ENCODE peak calls at places on chromosomes 7 and 10, in six cellular contexts. One of them, this sample, is unnamed.

GRCh38 chr10:31147220-31147608 is 115.5 kb upstream of the ZNF438 start:
- DNase-seq in cardiac fibroblast: peak
- DNase-seq in stimulated activated CD4-positive, alpha-beta T cell treated with anti-CD3 and anti-CD28 coated beads, Interleukin-4, amount 100 ng/mL, for 24 hours: no peak
- DNase-seq in posterior vena cava: no peak
- DNase-seq in fibroblast of lung: peak
- DNase-seq in iPS-NIHi11: no peak
- DNase-seq in this sample: no peak

GRCh38 chr7:116426428-116427156 is 72.9 kb upstream of the CAV2 start:
- DNase-seq in stimulated activated CD4-positive, alpha-beta T cell treated with anti-CD3 and anti-CD28 coated beads, Interleukin-4, amount 100 ng/mL, for 24 hours: no peak
- DNase-seq in iPS-NIHi11: no peak
- DNase-seq in cardiac fibroblast: peak
- DNase-seq in fibroblast of lung: peak
- DNase-seq in posterior vena cava: no peak
- DNase-seq in this sample: no peak

GRCh38 chr7:46752881-46753366 is 829.0 kb downstream of the TNS3 start:
- DNase-seq in posterior vena cava: no peak
- DNase-seq in stimulated activated CD4-positive, alpha-beta T cell treated with anti-CD3 and anti-CD28 coated beads, Interleukin-4, amount 100 ng/mL, for 24 hours: no peak
- DNase-seq in iPS-NIHi11: no peak
- DNase-seq in cardiac fibroblast: peak
- DNase-seq in fibroblast of lung: peak
- DNase-seq in this sample: no peak

GRCh38 chr10:128631801-128632241 is 505.6 kb upstream of the MKI67 start:
- DNase-seq in posterior vena cava: no peak
- DNase-seq in iPS-NIHi11: no peak
- DNase-seq in stimulated activated CD4-positive, alpha-beta T cell treated with anti-CD3 and anti-CD28 coated beads, Interleukin-4, amount 100 ng/mL, for 24 hours: no peak
- DNase-seq in fibroblast of lung: peak
- DNase-seq in cardiac fibroblast: peak
- DNase-seq in this sample: no peak

GRCh38 chr10:132322621-132323048 is 9.4 kb upstream of the LRRC27 start:
- DNase-seq in fibroblast of lung: no peak
- DNase-seq in stimulated activated CD4-positive, alpha-beta T cell treated with anti-CD3 and anti-CD28 coated beads, Interleukin-4, amount 100 ng/mL, for 24 hours: no peak
- DNase-seq in posterior vena cava: no peak
- DNase-seq in iPS-NIHi11: no peak
- DNase-seq in cardiac fibroblast: peak
- DNase-seq in this sample: no peak

GRCh38 chr7:37882086-37882485 is 33.7 kb downstream of the NME8 start:
- DNase-seq in stimulated activated CD4-positive, alpha-beta T cell treated with anti-CD3 and anti-CD28 coated beads, Interleukin-4, amount 100 ng/mL, for 24 hours: no peak
- DNase-seq in fibroblast of lung: no peak
- DNase-seq in posterior vena cava: no peak
- DNase-seq in iPS-NIHi11: no peak
- DNase-seq in cardiac fibroblast: no peak
- DNase-seq in this sample: no peak

GRCh38 chr7:46450425-46450824 is 529.4 kb upstream of the IGFBP3 start:
- DNase-seq in fibroblast of lung: no peak
- DNase-seq in cardiac fibroblast: no peak
- DNase-seq in iPS-NIHi11: no peak
- DNase-seq in stimulated activated CD4-positive, alpha-beta T cell treated with anti-CD3 and anti-CD28 coated beads, Interleukin-4, amount 100 ng/mL, for 24 hours: no peak
- DNase-seq in posterior vena cava: no peak
- DNase-seq in this sample: no peak

GRCh38 chr7:51016546-51016945 is 233.8 kb upstream of the GRB10 start:
- DNase-seq in cardiac fibroblast: no peak
- DNase-seq in iPS-NIHi11: no peak
- DNase-seq in stimulated activated CD4-positive, alpha-beta T cell treated with anti-CD3 and anti-CD28 coated beads, Interleukin-4, amount 100 ng/mL, for 24 hours: no peak
- DNase-seq in posterior vena cava: no peak
- DNase-seq in fibroblast of lung: no peak
- DNase-seq in this sample: no peak

GRCh38 chr10:108358912-108359311 is 1194.4 kb upstream of the SORCS1 start:
- DNase-seq in cardiac fibroblast: peak
- DNase-seq in stimulated activated CD4-positive, alpha-beta T cell treated with anti-CD3 and anti-CD28 coated beads, Interleukin-4, amount 100 ng/mL, for 24 hours: no peak
- DNase-seq in iPS-NIHi11: peak
- DNase-seq in posterior vena cava: no peak
- DNase-seq in fibroblast of lung: peak
- DNase-seq in this sample: no peak

GRCh38 chr10:113680172-113681111 is 730 bp downstream of the CASP7 start:
- DNase-seq in iPS-NIHi11: peak
- DNase-seq in posterior vena cava: peak
- DNase-seq in fibroblast of lung: peak
- DNase-seq in stimulated activated CD4-positive, alpha-beta T cell treated with anti-CD3 and anti-CD28 coated beads, Interleukin-4, amount 100 ng/mL, for 24 hours: peak
- DNase-seq in cardiac fibroblast: peak
- DNase-seq in this sample: peak

GRCh38 chr10:43252785-43253341 is 14.0 kb downstream of the RASGEF1A start:
- DNase-seq in fibroblast of lung: no peak
- DNase-seq in stimulated activated CD4-positive, alpha-beta T cell treated with anti-CD3 and anti-CD28 coated beads, Interleukin-4, amount 100 ng/mL, for 24 hours: no peak
- DNase-seq in cardiac fibroblast: no peak
- DNase-seq in posterior vena cava: peak
- DNase-seq in iPS-NIHi11: peak
- DNase-seq in this sample: peak

GRCh38 chr10:102948163-102948562 is 30.1 kb downstream of the CNNM2 start:
- DNase-seq in posterior vena cava: no peak
- DNase-seq in cardiac fibroblast: no peak
- DNase-seq in iPS-NIHi11: no peak
- DNase-seq in stimulated activated CD4-positive, alpha-beta T cell treated with anti-CD3 and anti-CD28 coated beads, Interleukin-4, amount 100 ng/mL, for 24 hours: no peak
- DNase-seq in fibroblast of lung: no peak
- DNase-seq in this sample: no peak

GRCh38 chr10:69845574-69846251 is 44.0 kb downstream of the COL13A1 start:
- DNase-seq in cardiac fibroblast: peak
- DNase-seq in iPS-NIHi11: no peak
- DNase-seq in posterior vena cava: no peak
- DNase-seq in fibroblast of lung: peak
- DNase-seq in stimulated activated CD4-positive, alpha-beta T cell treated with anti-CD3 and anti-CD28 coated beads, Interleukin-4, amount 100 ng/mL, for 24 hours: no peak
- DNase-seq in this sample: peak

GRCh38 chr7:258476-259190 is 31.3 kb upstream of the FOXL3 start:
- DNase-seq in fibroblast of lung: no peak
- DNase-seq in posterior vena cava: peak
- DNase-seq in stimulated activated CD4-positive, alpha-beta T cell treated with anti-CD3 and anti-CD28 coated beads, Interleukin-4, amount 100 ng/mL, for 24 hours: no peak
- DNase-seq in cardiac fibroblast: no peak
- DNase-seq in iPS-NIHi11: peak
- DNase-seq in this sample: peak

GRCh38 chr7:151249034-151249731 is 689 bp upstream of the SMARCD3 start:
- DNase-seq in cardiac fibroblast: peak
- DNase-seq in fibroblast of lung: peak
- DNase-seq in posterior vena cava: peak
- DNase-seq in iPS-NIHi11: peak
- DNase-seq in stimulated activated CD4-positive, alpha-beta T cell treated with anti-CD3 and anti-CD28 coated beads, Interleukin-4, amount 100 ng/mL, for 24 hours: peak
- DNase-seq in this sample: no peak

GRCh38 chr10:104441601-104442000 is 88.0 kb downstream of the CFAP58 start:
- DNase-seq in iPS-NIHi11: no peak
- DNase-seq in stimulated activated CD4-positive, alpha-beta T cell treated with anti-CD3 and anti-CD28 coated beads, Interleukin-4, amount 100 ng/mL, for 24 hours: no peak
- DNase-seq in posterior vena cava: no peak
- DNase-seq in fibroblast of lung: peak
- DNase-seq in cardiac fibroblast: peak
- DNase-seq in this sample: no peak